ENCODE peak calls at places on chromosomes 11 and 22, in nine cellular contexts. V is lower leg skin, Y is uterus, E is AG10803, S is RWPE2, W is IMR-90, J is neural progenitor cell, C is dorsolateral prefrontal cortex, X is ovary. U is an unnamed sample.

GRCh38 chr22:25702046-25702445 is 39.9 kb upstream of the MYO18B start:
- DNase-seq in V (no peak), Y (no peak), E (peak), S (no peak), W (peak), J (no peak), C (no peak), X (no peak), U (peak)

GRCh38 chr11:83827940-83828554 is 541.9 kb upstream of the CCDC90B start:
- DNase-seq in V (no peak), Y (no peak), E (peak), S (no peak), W (peak), J (peak), C (no peak), X (no peak), U (peak)

GRCh38 chr22:49197500-49197899 is 630.2 kb downstream of the BRD1 start:
- DNase-seq in V (peak), Y (peak), E (no peak), S (peak), W (no peak), J (peak), C (peak), X (no peak), U (no peak)

GRCh38 chr11:14455648-14456430 is 43.8 kb downstream of the COPB1 start:
- DNase-seq in V (no peak), Y (no peak), E (no peak), S (no peak), W (peak), J (no peak), C (no peak), X (no peak), U (no peak)

GRCh38 chr11:125918140-125918840 is 14.0 kb downstream of the DDX25 start:
- DNase-seq in V (no peak), Y (no peak), E (peak), S (no peak), W (no peak), J (no peak), C (no peak), X (no peak), U (no peak)

GRCh38 chr11:87063982-87064381 is 26.2 kb downstream of the TMEM135 start:
- DNase-seq in V (no peak), Y (no peak), E (peak), S (no peak), W (peak), J (no peak), C (no peak), X (no peak), U (peak)

GRCh38 chr11:128585498-128586238 is 1.7 kb downstream of the ETS1 start:
- DNase-seq in V (no peak), Y (no peak), E (no peak), S (no peak), W (no peak), J (peak), C (no peak), X (no peak), U (no peak)

GRCh38 chr22:25419247-25420113 is 145.0 kb upstream of the GRK3 start:
- DNase-seq in V (no peak), Y (no peak), E (peak), S (no peak), W (peak), J (no peak), C (no peak), X (no peak), U (peak)

GRCh38 chr11:68963779-68964178 is 17.0 kb downstream of the MRGPRD start:
- DNase-seq in V (peak), Y (peak), E (no peak), S (no peak), W (peak), J (no peak), C (peak), X (no peak), U (no peak)

GRCh38 chr22:37661160-37661924 is 2.8 kb downstream of the PDXP start:
- DNase-seq in V (no peak), Y (peak), E (peak), S (no peak), W (peak), J (peak), C (peak), X (peak), U (peak)

GRCh38 chr22:49883294-49883640 is 29.6 kb downstream of the ZBED4 start:
- DNase-seq in V (no peak), Y (no peak), E (peak), S (no peak), W (peak), J (no peak), C (no peak), X (no peak), U (peak)

GRCh38 chr11:64502634-64503033 is 88.4 kb upstream of the SLC22A12 start:
- DNase-seq in V (peak), Y (no peak), E (no peak), S (no peak), W (no peak), J (no peak), C (no peak), X (no peak), U (no peak)

GRCh38 chr11:122668562-122669090 is 13.1 kb downstream of the UBASH3B start:
- DNase-seq in V (no peak), Y (no peak), E (peak), S (no peak), W (peak), J (no peak), C (no peak), X (no peak), U (peak)

GRCh38 chr11:64998690-64999431 is 2.1 kb upstream of the BATF2 start:
- DNase-seq in V (no peak), Y (no peak), E (no peak), S (no peak), W (no peak), J (no peak), C (no peak), X (no peak), U (no peak)

GRCh38 chr11:64649304-64649703 is 58.3 kb downstream of the SLC22A12 start:
- DNase-seq in V (no peak), Y (no peak), E (no peak), S (no peak), W (no peak), J (peak), C (peak), X (peak), U (peak)

GRCh38 chr22:36465232-36466021 is 16.0 kb downstream of the TXN2 start:
- DNase-seq in V (peak), Y (peak), E (peak), S (peak), W (peak), J (no peak), C (peak), X (peak), U (peak)

GRCh38 chr11:107719062-107719461 is 7.2 kb upstream of the SLN start:
- DNase-seq in V (no peak), Y (no peak), E (no peak), S (no peak), W (no peak), J (no peak), C (no peak), X (no peak), U (no peak)

GRCh38 chr11:107719557-107720304 is 7.9 kb upstream of the SLN start:
- DNase-seq in V (no peak), Y (no peak), E (peak), S (no peak), W (no peak), J (no peak), C (peak), X (no peak), U (peak)

GRCh38 chr11:107720305-107720775 is 8.5 kb upstream of the SLN start:
- DNase-seq in V (no peak), Y (no peak), E (no peak), S (no peak), W (no peak), J (no peak), C (no peak), X (no peak), U (no peak)

GRCh38 chr11:107713009-107713408 is 1.2 kb upstream of the SLN start:
- DNase-seq in V (no peak), Y (no peak), E (no peak), S (no peak), W (no peak), J (no peak), C (no peak), X (no peak), U (no peak)

GRCh38 chr11:107716884-107717532 is 5.2 kb upstream of the SLN start:
- DNase-seq in V (no peak), Y (no peak), E (peak), S (no peak), W (no peak), J (no peak), C (no peak), X (no peak), U (peak)
- H3K4me3 ChIP-seq in V (no peak), Y (no peak), E (no peak), S (no peak), W (no peak), J (no peak), C (no peak), X (no peak), U (no peak)

DNA sequence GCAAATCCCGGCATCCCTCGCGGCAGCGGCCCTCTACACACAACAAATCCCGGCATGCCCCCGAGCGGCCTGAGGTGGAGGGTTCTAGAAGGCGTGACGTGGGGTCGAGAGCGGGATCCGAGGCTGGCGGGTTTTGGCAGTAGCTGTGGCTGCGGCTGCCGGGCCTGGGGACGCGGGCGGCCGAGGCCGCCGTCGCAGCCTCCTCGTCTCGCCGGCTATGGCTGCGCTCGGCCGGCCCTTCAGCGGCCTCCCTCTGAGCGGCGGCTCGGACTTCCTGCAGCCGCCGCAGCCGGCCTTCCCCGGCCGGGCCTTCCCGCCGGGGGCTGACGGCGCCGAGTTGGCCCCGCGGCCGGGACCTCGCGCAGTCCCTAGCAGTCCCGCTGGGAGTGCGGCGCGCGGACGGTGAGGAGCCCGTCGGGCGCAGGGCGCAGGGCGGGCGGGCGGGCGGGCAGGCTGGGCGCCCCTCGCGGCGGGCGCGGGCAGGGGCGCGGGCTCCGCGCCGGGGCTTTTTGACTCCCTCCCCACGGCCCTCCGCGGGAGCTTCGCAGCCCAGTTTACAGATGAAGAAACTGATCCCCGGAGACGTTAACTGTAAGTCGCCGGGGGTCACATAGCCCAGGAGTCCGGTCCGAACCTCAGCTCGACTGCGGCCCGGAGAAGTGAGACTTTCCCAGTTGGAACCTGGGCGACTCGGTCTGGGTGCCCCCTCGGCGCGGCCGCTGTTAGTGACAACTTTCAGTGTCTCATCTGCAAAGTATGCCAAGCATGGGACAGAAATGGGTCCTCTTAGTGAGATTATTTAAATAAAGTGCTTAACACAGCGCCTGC is at the start of gene CCDC117:
- DNase-seq in V (peak), Y (peak), E (peak), S (peak), W (peak), J (peak), C (peak), X (peak), U (peak)
- TF ChIP-seq CTCF in V (no peak), Y (peak), E (no peak), S (peak), W (peak), J (peak), C (no peak), X (no peak), U (no peak)

DNA sequence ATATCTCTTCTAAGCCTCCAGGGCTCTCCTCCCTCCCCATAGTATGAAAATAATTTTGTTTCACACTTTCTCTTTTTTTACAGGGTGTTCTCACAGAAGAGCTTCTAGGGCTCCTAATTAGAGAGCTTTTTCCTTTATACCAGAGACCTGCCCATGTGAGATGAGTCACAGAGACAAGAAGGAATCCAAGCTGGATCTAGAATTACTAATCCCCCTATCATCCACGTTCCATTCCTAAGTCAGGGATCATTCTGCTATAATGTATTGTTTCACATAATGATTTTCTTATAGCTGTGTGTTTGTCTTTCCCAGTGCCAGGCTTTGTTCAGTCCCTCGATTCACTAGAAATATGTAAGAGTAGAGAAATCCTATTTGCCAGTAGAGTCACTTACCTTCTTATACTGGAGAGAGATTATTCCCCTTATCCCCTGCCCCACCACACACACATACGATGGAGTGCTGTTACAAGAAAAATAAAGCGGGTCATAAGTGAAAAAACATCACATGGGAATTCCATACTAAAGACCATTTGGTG is 778.3 kb upstream of the LRRC4C start:
- DNase-seq in V (no peak), Y (no peak), E (peak), S (no peak), W (no peak), J (no peak), C (no peak), X (no peak), U (peak)
- H3K4me3 ChIP-seq in V (no peak), Y (no peak), E (no peak), S (no peak), W (no peak), J (no peak), C (no peak), X (no peak), U (no peak)

GRCh38 chr11:77819411-77819920 is 1.1 kb downstream of the RSF1 start:
- DNase-seq in V (peak), Y (peak), E (peak), S (peak), W (peak), J (peak), C (peak), X (peak), U (peak)
- TF ChIP-seq CTCF in V (no peak), Y (peak), E (peak), S (no peak), W (peak), J (no peak), C (no peak), X (no peak), U (peak)

DNA sequence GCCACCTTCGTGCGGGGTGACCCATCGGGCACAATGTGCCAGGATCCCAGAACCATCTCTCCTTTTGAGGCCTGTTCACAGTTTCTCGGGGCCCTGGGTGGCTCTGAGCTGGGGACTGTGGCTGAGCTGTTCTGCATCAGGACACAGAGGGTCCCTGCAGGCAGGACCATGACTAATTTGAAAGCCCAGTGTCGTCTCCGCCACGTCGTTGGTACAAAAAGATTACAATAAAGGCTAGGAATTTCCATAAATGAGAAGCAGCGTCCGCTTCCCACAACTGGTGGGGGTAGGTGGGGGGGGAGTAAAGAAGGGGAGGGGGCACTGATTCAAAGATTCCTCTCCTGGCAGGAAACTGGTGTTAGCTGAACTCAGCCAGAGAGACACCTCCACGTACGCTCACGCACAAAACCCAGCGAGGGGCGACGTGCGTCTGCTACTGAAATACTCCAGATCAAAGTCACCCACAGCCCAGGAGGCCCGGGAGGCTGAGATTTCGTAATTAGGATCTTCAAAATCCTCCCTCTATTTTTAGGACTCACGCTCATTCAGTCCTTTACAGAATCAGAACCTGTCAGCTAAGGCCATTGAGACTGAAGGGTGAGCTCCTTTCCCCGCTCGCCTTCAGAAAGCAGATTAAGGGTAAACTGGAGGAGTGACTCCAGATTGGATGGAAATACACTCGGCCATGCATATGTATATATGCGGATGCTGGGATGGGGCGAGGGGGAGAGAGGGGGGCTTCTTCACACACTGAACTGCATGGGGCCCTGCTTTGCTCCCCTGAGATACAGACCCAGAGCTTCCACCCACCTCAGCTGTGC is 10.9 kb downstream of the MN1 start:
- DNase-seq in V (no peak), Y (no peak), E (no peak), S (no peak), W (no peak), J (peak), C (no peak), X (no peak), U (no peak)
- H3K4me3 ChIP-seq in V (no peak), Y (no peak), E (no peak), S (no peak), W (no peak), J (peak), C (peak), X (no peak), U (no peak)

DNA sequence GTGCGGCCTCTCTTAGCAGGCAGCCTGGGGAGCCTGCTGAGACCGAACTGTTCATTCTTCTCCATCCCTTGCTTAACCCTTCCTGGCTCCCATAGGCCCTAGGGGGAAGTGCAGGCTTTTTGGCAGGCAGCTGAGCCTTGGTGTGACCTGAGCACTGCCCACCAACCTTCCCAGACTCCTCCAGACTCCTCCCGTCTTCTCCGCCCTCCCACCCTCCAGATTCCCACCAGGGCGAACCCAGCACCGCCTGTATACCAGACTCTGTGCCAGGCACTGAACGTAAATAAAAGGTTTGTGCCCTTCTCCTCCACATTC is 7.9 kb downstream of the RELT start:
- DNase-seq in V (no peak), Y (no peak), E (no peak), S (no peak), W (no peak), J (no peak), C (no peak), X (no peak), U (no peak)
- TF ChIP-seq CTCF in V (no peak), Y (no peak), E (no peak), S (no peak), W (no peak), J (no peak), C (no peak), X (no peak), U (no peak)

GRCh38 chr22:22821340-22821739 is 66.3 kb upstream of the IGLL5 start:
- DNase-seq in V (no peak), Y (no peak), E (no peak), S (no peak), W (no peak), J (no peak), C (no peak), X (no peak), U (no peak)
- H3K4me3 ChIP-seq in V (no peak), Y (no peak), E (no peak), S (no peak), W (no peak), J (no peak), C (no peak), X (no peak), U (no peak)